ENCODE peak calls at places on chromosomes 1 and 21, in nine cellular contexts. L is tibial artery, K is testis, D is endodermal cell, Z is lower lobe of right lung, G is lung, C is esophagus squamous epithelium, U is cardiac muscle cell, N is breast epithelium. B is an unnamed sample.
A peak's percentile ranks its signal among the peaks of the same experiment; 100 is the strongest.

GRCh38 chr1:56255516-56256181 is 323.7 kb downstream of the PLPP3 start:
- DNase-seq in L (peak; percentile 92), K (peak; percentile 71), D (no peak), Z (peak; percentile 54), G (peak; percentile 53), C (no peak), U (no peak), N (peak; percentile 52), B (peak; percentile 10)

GRCh38 chr1:18716785-18717678 is 86.4 kb downstream of the PAX7 start:
- DNase-seq in L (no peak), K (no peak), D (peak; percentile 65), Z (no peak), G (no peak), C (no peak), U (peak; percentile 44), N (no peak), B (no peak)

GRCh38 chr1:34597877-34598514 is 156.9 kb upstream of the GJB5 start:
- DNase-seq in L (no peak), K (peak; percentile 86), D (peak; percentile 96), Z (peak; percentile 76), G (peak; percentile 73), C (no peak), U (peak; percentile 84), N (peak; percentile 17), B (peak; percentile 64)

GRCh38 chr1:105260018-105260417 is 1510.3 kb downstream of the AMY1C start:
- DNase-seq in L (no peak), K (no peak), D (no peak), Z (no peak), G (no peak), C (no peak), U (no peak), N (no peak), B (no peak)

GRCh38 chr1:217048104-217048707 is 325.0 kb upstream of the ESRRG start:
- DNase-seq in L (no peak), K (peak; percentile 19), D (peak; percentile 90), Z (no peak), G (no peak), C (no peak), U (no peak), N (no peak), B (no peak)

GRCh38 chr1:6298940-6299465 is 38.1 kb upstream of the GPR153 start:
- DNase-seq in L (no peak), K (no peak), D (no peak), Z (no peak), G (no peak), C (no peak), U (no peak), N (no peak), B (no peak)

GRCh38 chr1:9399510-9400424 is 107.1 kb downstream of the SPSB1 start:
- DNase-seq in L (peak; percentile 82), K (no peak), D (peak; percentile 69), Z (no peak), G (no peak), C (no peak), U (no peak), N (no peak), B (no peak)

GRCh38 chr21:23811802-23812201 is 1795.5 kb downstream of the MRPL39 start:
- DNase-seq in L (no peak), K (no peak), D (no peak), Z (no peak), G (no peak), C (no peak), U (no peak), N (no peak), B (no peak)

GRCh38 chr1:175210744-175211143 is 18.2 kb upstream of the KIAA0040 start:
- DNase-seq in L (no peak), K (no peak), D (no peak), Z (no peak), G (no peak), C (no peak), U (no peak), N (no peak), B (no peak)

GRCh38 chr1:175207971-175208370 is 15.4 kb upstream of the KIAA0040 start:
- DNase-seq in L (no peak), K (no peak), D (no peak), Z (no peak), G (no peak), C (no peak), U (no peak), N (no peak), B (no peak)

GRCh38 chr1:175209493-175209921 is 16.9 kb upstream of the KIAA0040 start:
- DNase-seq in L (no peak), K (no peak), D (no peak), Z (no peak), G (no peak), C (no peak), U (no peak), N (no peak), B (no peak)

GRCh38 chr1:175206687-175207086 is 14.1 kb upstream of the KIAA0040 start:
- DNase-seq in L (no peak), K (no peak), D (no peak), Z (no peak), G (no peak), C (no peak), U (no peak), N (no peak), B (no peak)

DNA sequence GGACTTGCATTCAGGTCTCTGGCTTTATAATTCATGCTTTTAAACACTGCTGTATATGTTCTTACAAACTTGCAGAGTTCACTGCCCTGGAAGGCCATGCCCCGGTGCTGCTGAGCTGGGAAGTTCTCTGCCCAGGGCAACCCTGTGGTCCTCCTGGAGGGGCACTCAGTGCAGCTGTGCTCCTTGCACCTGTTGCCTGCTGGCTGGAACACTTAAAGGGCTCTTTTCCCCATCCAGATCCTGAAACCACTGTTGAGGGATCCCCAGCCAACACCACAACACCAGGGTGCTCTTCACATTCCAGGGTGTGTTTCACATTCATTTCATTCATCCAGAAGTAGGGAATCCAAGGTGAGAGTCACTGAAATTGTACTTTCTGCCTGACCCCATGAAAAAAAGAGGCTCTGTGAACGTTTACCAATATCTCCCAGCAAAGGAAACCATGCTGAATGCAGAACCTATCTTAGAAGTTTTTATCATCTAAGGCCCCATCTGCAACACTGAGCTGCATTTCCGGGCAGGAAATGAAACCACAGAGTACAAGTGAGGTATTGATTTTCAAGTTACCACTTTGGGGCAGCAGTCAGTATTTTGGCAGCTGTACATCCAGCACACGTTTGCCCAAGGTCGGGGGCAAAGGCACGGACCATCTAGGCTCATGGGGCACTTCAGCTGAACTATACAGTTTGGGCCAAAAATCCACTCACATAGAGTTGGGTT is 16.4 kb upstream of the KIAA0040 start:
- DNase-seq in L (no peak), K (no peak), D (no peak), Z (no peak), G (no peak), C (no peak), U (no peak), N (no peak), B (no peak)
- H3K27ac ChIP-seq in L (no peak overlapping the region), K (no peak overlapping the region), D (no peak overlapping the region), Z (peak overlapping the region; percentile 51), G (no peak overlapping the region), C (no peak overlapping the region), U (no peak overlapping the region), N (no peak overlapping the region), B (no peak overlapping the region)

GRCh38 chr1:40059292-40059959 is 18.9 kb downstream of the CAP1 start:
- DNase-seq in L (no peak), K (no peak), D (peak; percentile 85), Z (no peak), G (no peak), C (no peak), U (no peak), N (no peak), B (no peak)

GRCh38 chr1:40058097-40058452 is 17.5 kb downstream of the CAP1 start:
- DNase-seq in L (no peak), K (no peak), D (no peak), Z (no peak), G (no peak), C (no peak), U (no peak), N (no peak), B (no peak)

GRCh38 chr1:40058453-40059291 is 18.1 kb downstream of the CAP1 start:
- DNase-seq in L (no peak), K (no peak), D (no peak), Z (no peak), G (no peak), C (no peak), U (no peak), N (no peak), B (no peak)

GRCh38 chr1:40060351-40060750 is 19.8 kb downstream of the CAP1 start:
- DNase-seq in L (no peak), K (no peak), D (no peak), Z (no peak), G (no peak), C (no peak), U (no peak), N (no peak), B (no peak)

GRCh38 chr1:40059960-40060337 is 19.4 kb downstream of the CAP1 start:
- DNase-seq in L (no peak), K (no peak), D (no peak), Z (no peak), G (no peak), C (no peak), U (no peak), N (no peak), B (no peak)
- H3K4me1 ChIP-seq in L (peaks cover 70% of the 10 kb centered on the region), K (peaks cover 48% of the 10 kb centered on the region), D (peaks cover 8% of the 10 kb centered on the region), Z (peaks cover 82% of the 10 kb centered on the region), G (peaks cover 35% of the 10 kb centered on the region), C (peaks cover 32% of the 10 kb centered on the region), U (peaks cover 6% of the 10 kb centered on the region), N (no peaks in the 10 kb centered on the region), B (peaks cover 8% of the 10 kb centered on the region)

GRCh38 chr1:66350001-66350547 is 183.9 kb upstream of the SGIP1 start:
- DNase-seq in L (no peak), K (peak; percentile 40), D (peak; percentile 77), Z (peak; percentile 52), G (no peak), C (no peak), U (no peak), N (no peak), B (no peak)
- H3K4me3 ChIP-seq in L (no peak overlapping the region), K (no peak overlapping the region), D (peak overlapping the region; percentile 7), Z (peak overlapping the region; percentile 9), G (no peak overlapping the region), C (no peak overlapping the region), U (no peak overlapping the region), N (no peak overlapping the region), B (no peak overlapping the region)

GRCh38 chr1:198630863-198631262 is 8.0 kb upstream of the PTPRC start:
- DNase-seq in L (no peak), K (no peak), D (no peak), Z (no peak), G (no peak), C (no peak), U (no peak), N (no peak), B (no peak)

GRCh38 chr1:198624648-198624980 is 14.2 kb upstream of the PTPRC start:
- DNase-seq in L (no peak), K (no peak), D (no peak), Z (no peak), G (no peak), C (no peak), U (no peak), N (no peak), B (no peak)

GRCh38 chr1:198629610-198630009 is 9.2 kb upstream of the PTPRC start:
- DNase-seq in L (no peak), K (no peak), D (no peak), Z (no peak), G (no peak), C (no peak), U (no peak), N (no peak), B (no peak)

GRCh38 chr1:198628064-198628455 is 10.8 kb upstream of the PTPRC start:
- DNase-seq in L (no peak), K (no peak), D (no peak), Z (no peak), G (no peak), C (no peak), U (no peak), N (no peak), B (no peak)

DNA sequence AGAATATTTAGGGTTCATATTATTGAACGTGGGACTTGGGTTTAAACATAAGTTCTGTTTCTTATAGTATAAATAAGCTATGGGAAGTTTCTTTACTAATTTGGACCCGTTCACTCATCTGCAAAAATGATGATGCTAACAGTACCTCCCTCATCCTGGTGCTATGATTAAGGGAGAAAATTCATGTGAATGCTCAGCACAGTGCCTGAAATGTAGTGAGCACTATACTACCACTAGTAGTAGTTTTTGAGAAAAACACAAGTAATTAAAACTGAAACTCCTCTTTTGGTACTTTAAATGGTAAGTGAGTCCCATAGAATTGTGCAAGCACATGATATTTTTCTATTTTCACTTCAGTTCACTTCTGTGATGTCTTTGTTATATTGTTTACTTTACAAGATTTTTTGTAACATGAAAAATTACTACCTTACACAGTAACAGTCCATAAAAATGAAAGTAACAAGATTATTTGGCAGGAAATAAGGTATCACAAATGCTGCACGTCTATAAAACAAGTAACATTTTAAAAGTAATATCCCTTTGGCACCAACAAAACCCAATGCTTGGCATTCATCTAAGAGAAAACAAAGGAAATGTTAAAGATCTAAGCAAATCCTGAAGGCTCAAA is 11.3 kb upstream of the PTPRC start:
- DNase-seq in L (no peak), K (no peak), D (no peak), Z (no peak), G (no peak), C (no peak), U (no peak), N (no peak), B (no peak)
- H3K27ac ChIP-seq in L (no peak overlapping the region), K (no peak overlapping the region), D (no peak overlapping the region), Z (no peak overlapping the region), G (no peak overlapping the region), C (no peak overlapping the region), U (no peak overlapping the region), N (no peak overlapping the region), B (no peak overlapping the region)